ENCODE peak calls at places on chromosomes 4 and X, in eight cellular contexts. One of them, this sample, is unnamed.

GRCh38 chr4:55444822-55445221 is 49.1 kb downstream of the TMEM165 start:
- DNase-seq in glutamatergic neuron: no peak
- DNase-seq in nephron progenitor cell: no peak
- DNase-seq in lung: no peak
- DNase-seq in HCT116: peak
- DNase-seq in coronary artery: no peak
- DNase-seq in psoas muscle: no peak
- DNase-seq in CD4-positive, alpha-beta T cell: no peak
- DNase-seq in this sample: no peak

GRCh38 chr4:184812651-184813181 is 13.1 kb downstream of the ACSL1 start:
- DNase-seq in glutamatergic neuron: no peak
- DNase-seq in nephron progenitor cell: no peak
- DNase-seq in lung: no peak
- DNase-seq in HCT116: no peak
- DNase-seq in coronary artery: no peak
- DNase-seq in psoas muscle: no peak
- DNase-seq in CD4-positive, alpha-beta T cell: no peak
- DNase-seq in this sample: no peak

GRCh38 chrX:132615396-132616131 is 126.7 kb upstream of the MBNL3 start:
- DNase-seq in glutamatergic neuron: peak
- DNase-seq in nephron progenitor cell: peak
- DNase-seq in lung: peak
- DNase-seq in HCT116: peak
- DNase-seq in coronary artery: no peak
- DNase-seq in psoas muscle: no peak
- DNase-seq in CD4-positive, alpha-beta T cell: peak
- DNase-seq in this sample: peak

GRCh38 chr4:155367608-155368007 is 9.2 kb downstream of the MAP9 start:
- DNase-seq in glutamatergic neuron: no peak
- DNase-seq in nephron progenitor cell: no peak
- DNase-seq in lung: no peak
- DNase-seq in HCT116: no peak
- DNase-seq in coronary artery: no peak
- DNase-seq in psoas muscle: no peak
- DNase-seq in CD4-positive, alpha-beta T cell: no peak
- DNase-seq in this sample: no peak

GRCh38 chr4:4327652-4328121 is 37.6 kb downstream of the ZBTB49 start:
- DNase-seq in glutamatergic neuron: peak
- DNase-seq in nephron progenitor cell: peak
- DNase-seq in lung: no peak
- DNase-seq in HCT116: no peak
- DNase-seq in coronary artery: no peak
- DNase-seq in psoas muscle: no peak
- DNase-seq in CD4-positive, alpha-beta T cell: no peak
- DNase-seq in this sample: peak

GRCh38 chr4:108425988-108426387 is 194.4 kb upstream of the RPL34 start:
- DNase-seq in glutamatergic neuron: no peak
- DNase-seq in nephron progenitor cell: no peak
- DNase-seq in lung: no peak
- DNase-seq in HCT116: no peak
- DNase-seq in coronary artery: no peak
- DNase-seq in psoas muscle: no peak
- DNase-seq in CD4-positive, alpha-beta T cell: no peak
- DNase-seq in this sample: no peak

GRCh38 chrX:96770315-96770714 is 85.7 kb downstream of the DIAPH2 start:
- DNase-seq in glutamatergic neuron: no peak
- DNase-seq in nephron progenitor cell: no peak
- DNase-seq in lung: no peak
- DNase-seq in HCT116: no peak
- DNase-seq in coronary artery: no peak
- DNase-seq in psoas muscle: no peak
- DNase-seq in CD4-positive, alpha-beta T cell: no peak
- DNase-seq in this sample: no peak

GRCh38 chrX:56978172-56978571 is 17.2 kb downstream of the SPIN3 start:
- DNase-seq in glutamatergic neuron: no peak
- DNase-seq in nephron progenitor cell: peak
- DNase-seq in lung: peak
- DNase-seq in HCT116: peak
- DNase-seq in coronary artery: no peak
- DNase-seq in psoas muscle: no peak
- DNase-seq in CD4-positive, alpha-beta T cell: no peak
- DNase-seq in this sample: no peak

GRCh38 chrX:148811236-148811635 is 310.8 kb downstream of the AFF2 start:
- DNase-seq in glutamatergic neuron: no peak
- DNase-seq in nephron progenitor cell: no peak
- DNase-seq in lung: no peak
- DNase-seq in HCT116: no peak
- DNase-seq in coronary artery: no peak
- DNase-seq in psoas muscle: no peak
- DNase-seq in CD4-positive, alpha-beta T cell: no peak
- DNase-seq in this sample: no peak

GRCh38 chrX:79161655-79162054 is 17.2 kb downstream of the GPR174 start:
- DNase-seq in glutamatergic neuron: no peak
- DNase-seq in nephron progenitor cell: no peak
- DNase-seq in lung: no peak
- DNase-seq in HCT116: no peak
- DNase-seq in coronary artery: no peak
- DNase-seq in psoas muscle: no peak
- DNase-seq in CD4-positive, alpha-beta T cell: no peak
- DNase-seq in this sample: no peak

GRCh38 chrX:11420851-11421250 is 127.6 kb downstream of the AMELX start:
- DNase-seq in glutamatergic neuron: no peak
- DNase-seq in nephron progenitor cell: no peak
- DNase-seq in lung: no peak
- DNase-seq in HCT116: no peak
- DNase-seq in coronary artery: no peak
- DNase-seq in psoas muscle: no peak
- DNase-seq in CD4-positive, alpha-beta T cell: no peak
- DNase-seq in this sample: no peak

GRCh38 chr4:41746025-41746439 is 2.5 kb downstream of the PHOX2B start:
- DNase-seq in glutamatergic neuron: no peak
- DNase-seq in nephron progenitor cell: peak
- DNase-seq in lung: no peak
- DNase-seq in HCT116: no peak
- DNase-seq in coronary artery: no peak
- DNase-seq in psoas muscle: no peak
- DNase-seq in CD4-positive, alpha-beta T cell: no peak
- DNase-seq in this sample: no peak

GRCh38 chr4:133000012-133000411 is 149.1 kb upstream of the PCDH10 start:
- DNase-seq in glutamatergic neuron: no peak
- DNase-seq in nephron progenitor cell: no peak
- DNase-seq in lung: no peak
- DNase-seq in HCT116: no peak
- DNase-seq in coronary artery: no peak
- DNase-seq in psoas muscle: no peak
- DNase-seq in CD4-positive, alpha-beta T cell: no peak
- DNase-seq in this sample: no peak

GRCh38 chrX:45735571-45735970 is 534.9 kb upstream of the DIPK2B start:
- DNase-seq in glutamatergic neuron: no peak
- DNase-seq in nephron progenitor cell: no peak
- DNase-seq in lung: no peak
- DNase-seq in HCT116: no peak
- DNase-seq in coronary artery: no peak
- DNase-seq in psoas muscle: no peak
- DNase-seq in CD4-positive, alpha-beta T cell: no peak
- DNase-seq in this sample: no peak

GRCh38 chrX:103918584-103919335 is 43.7 kb upstream of the TMSB15B start:
- DNase-seq in glutamatergic neuron: peak
- DNase-seq in nephron progenitor cell: peak
- DNase-seq in lung: peak
- DNase-seq in HCT116: no peak
- DNase-seq in coronary artery: peak
- DNase-seq in psoas muscle: peak
- DNase-seq in CD4-positive, alpha-beta T cell: peak
- DNase-seq in this sample: peak

GRCh38 chr4:17111959-17112659 is 213.7 kb upstream of the LDB2 start:
- DNase-seq in glutamatergic neuron: peak
- DNase-seq in nephron progenitor cell: peak
- DNase-seq in lung: peak
- DNase-seq in HCT116: no peak
- DNase-seq in coronary artery: no peak
- DNase-seq in psoas muscle: no peak
- DNase-seq in CD4-positive, alpha-beta T cell: no peak
- DNase-seq in this sample: no peak

GRCh38 chrX:44314259-44314734 is 29.2 kb downstream of the EFHC2 start:
- DNase-seq in glutamatergic neuron: peak
- DNase-seq in nephron progenitor cell: no peak
- DNase-seq in lung: no peak
- DNase-seq in HCT116: no peak
- DNase-seq in coronary artery: no peak
- DNase-seq in psoas muscle: peak
- DNase-seq in CD4-positive, alpha-beta T cell: no peak
- DNase-seq in this sample: no peak

GRCh38 chrX:38305971-38306370 is 21.3 kb downstream of the RPGR start:
- DNase-seq in glutamatergic neuron: no peak
- DNase-seq in nephron progenitor cell: no peak
- DNase-seq in lung: no peak
- DNase-seq in HCT116: no peak
- DNase-seq in coronary artery: no peak
- DNase-seq in psoas muscle: no peak
- DNase-seq in CD4-positive, alpha-beta T cell: no peak
- DNase-seq in this sample: no peak

GRCh38 chr4:105709081-105709450 is 482 bp downstream of the GSTCD start:
- DNase-seq in glutamatergic neuron: no peak
- DNase-seq in nephron progenitor cell: no peak
- DNase-seq in lung: no peak
- DNase-seq in HCT116: peak
- DNase-seq in coronary artery: peak
- DNase-seq in psoas muscle: no peak
- DNase-seq in CD4-positive, alpha-beta T cell: no peak
- DNase-seq in this sample: no peak

GRCh38 chr4:122775987-122776836 is 43.7 kb downstream of the BBS12 start:
- DNase-seq in glutamatergic neuron: no peak
- DNase-seq in nephron progenitor cell: no peak
- DNase-seq in lung: no peak
- DNase-seq in HCT116: no peak
- DNase-seq in coronary artery: no peak
- DNase-seq in psoas muscle: no peak
- DNase-seq in CD4-positive, alpha-beta T cell: no peak
- DNase-seq in this sample: no peak

GRCh38 chr4:48340276-48340904 is 939 bp upstream of the SLAIN2 start:
- DNase-seq in glutamatergic neuron: no peak
- DNase-seq in nephron progenitor cell: no peak
- DNase-seq in lung: no peak
- DNase-seq in HCT116: no peak
- DNase-seq in coronary artery: no peak
- DNase-seq in psoas muscle: no peak
- DNase-seq in CD4-positive, alpha-beta T cell: no peak
- DNase-seq in this sample: no peak

GRCh38 chrX:21758488-21758887 is 572 bp upstream of the SMPX start:
- DNase-seq in glutamatergic neuron: no peak
- DNase-seq in nephron progenitor cell: no peak
- DNase-seq in lung: no peak
- DNase-seq in HCT116: no peak
- DNase-seq in coronary artery: no peak
- DNase-seq in psoas muscle: no peak
- DNase-seq in CD4-positive, alpha-beta T cell: no peak
- DNase-seq in this sample: no peak

GRCh38 chrX:21757960-21758359 is at the start of gene SMPX:
- DNase-seq in glutamatergic neuron: no peak
- DNase-seq in nephron progenitor cell: no peak
- DNase-seq in lung: no peak
- DNase-seq in HCT116: no peak
- DNase-seq in coronary artery: no peak
- DNase-seq in psoas muscle: peak
- DNase-seq in CD4-positive, alpha-beta T cell: no peak
- DNase-seq in this sample: no peak

GRCh38 chrX:21756785-21757529 is 959 bp downstream of the SMPX start:
- DNase-seq in glutamatergic neuron: no peak
- DNase-seq in nephron progenitor cell: no peak
- DNase-seq in lung: no peak
- DNase-seq in HCT116: no peak
- DNase-seq in coronary artery: no peak
- DNase-seq in psoas muscle: no peak
- DNase-seq in CD4-positive, alpha-beta T cell: no peak
- DNase-seq in this sample: no peak
- TF ChIP-seq CTCF in glutamatergic neuron: no peak
- TF ChIP-seq CTCF in nephron progenitor cell: no peak
- TF ChIP-seq CTCF in lung: no peak
- TF ChIP-seq CTCF in HCT116: no peak
- TF ChIP-seq CTCF in coronary artery: no peak
- TF ChIP-seq CTCF in psoas muscle: no peak
- TF ChIP-seq CTCF in CD4-positive, alpha-beta T cell: no peak
- TF ChIP-seq CTCF in this sample: peak

DNA sequence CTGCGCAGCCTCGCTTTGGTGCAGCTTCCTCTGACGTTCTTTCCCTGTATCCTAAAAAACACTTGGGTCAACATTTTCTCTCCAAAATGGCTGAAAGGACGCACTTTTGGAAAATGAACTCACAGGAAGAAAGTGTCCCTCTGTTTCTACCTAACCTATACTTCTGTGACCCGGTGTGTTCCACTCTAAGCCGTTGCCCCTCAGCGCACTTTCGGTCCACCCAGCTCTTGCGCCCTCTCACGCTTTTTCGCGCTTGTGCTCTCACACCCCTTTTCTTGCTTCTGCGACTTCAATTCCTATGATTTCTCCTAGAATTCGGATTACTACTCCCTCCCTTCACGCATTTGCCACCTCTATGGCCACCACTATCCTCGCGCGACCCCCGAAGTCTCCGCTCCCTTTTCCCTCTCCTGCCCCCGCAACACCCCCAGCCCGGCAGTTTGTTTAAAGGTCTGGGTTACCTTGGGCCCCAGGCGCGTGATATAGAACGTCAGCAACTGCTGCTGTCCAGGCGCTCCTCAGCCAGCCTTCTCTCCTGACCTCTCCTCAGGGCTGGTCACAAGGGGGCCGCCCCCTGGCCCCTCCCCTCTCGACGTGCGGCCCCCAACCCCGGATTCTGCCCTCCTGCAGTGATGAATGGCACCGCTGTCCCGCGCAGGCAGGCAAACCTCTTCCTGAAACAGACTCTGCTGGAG is at the start of gene USP51:
- DNase-seq in glutamatergic neuron: peak
- DNase-seq in nephron progenitor cell: peak
- DNase-seq in lung: peak
- DNase-seq in HCT116: no peak
- DNase-seq in coronary artery: peak
- DNase-seq in psoas muscle: peak
- DNase-seq in CD4-positive, alpha-beta T cell: peak
- DNase-seq in this sample: no peak
- TF ChIP-seq CTCF in glutamatergic neuron: no peak
- TF ChIP-seq CTCF in nephron progenitor cell: no peak
- TF ChIP-seq CTCF in lung: no peak
- TF ChIP-seq CTCF in HCT116: no peak
- TF ChIP-seq CTCF in coronary artery: no peak
- TF ChIP-seq CTCF in psoas muscle: no peak
- TF ChIP-seq CTCF in CD4-positive, alpha-beta T cell: peak
- TF ChIP-seq CTCF in this sample: no peak

GRCh38 chr4:82555279-82555678 is 6.5 kb downstream of the TMEM150C start:
- DNase-seq in glutamatergic neuron: no peak
- DNase-seq in nephron progenitor cell: no peak
- DNase-seq in lung: no peak
- DNase-seq in HCT116: no peak
- DNase-seq in coronary artery: no peak
- DNase-seq in psoas muscle: no peak
- DNase-seq in CD4-positive, alpha-beta T cell: no peak
- DNase-seq in this sample: no peak
- TF ChIP-seq CTCF in glutamatergic neuron: no peak
- TF ChIP-seq CTCF in nephron progenitor cell: no peak
- TF ChIP-seq CTCF in lung: no peak
- TF ChIP-seq CTCF in HCT116: peak
- TF ChIP-seq CTCF in coronary artery: no peak
- TF ChIP-seq CTCF in psoas muscle: no peak
- TF ChIP-seq CTCF in CD4-positive, alpha-beta T cell: no peak
- TF ChIP-seq CTCF in this sample: peak

GRCh38 chr4:52910115-52910514 is 48.0 kb downstream of the RASL11B start:
- DNase-seq in glutamatergic neuron: no peak
- DNase-seq in nephron progenitor cell: no peak
- DNase-seq in lung: no peak
- DNase-seq in HCT116: no peak
- DNase-seq in coronary artery: no peak
- DNase-seq in psoas muscle: no peak
- DNase-seq in CD4-positive, alpha-beta T cell: no peak
- DNase-seq in this sample: no peak
- TF ChIP-seq CTCF in glutamatergic neuron: no peak
- TF ChIP-seq CTCF in nephron progenitor cell: no peak
- TF ChIP-seq CTCF in lung: no peak
- TF ChIP-seq CTCF in HCT116: no peak
- TF ChIP-seq CTCF in coronary artery: no peak
- TF ChIP-seq CTCF in psoas muscle: no peak
- TF ChIP-seq CTCF in CD4-positive, alpha-beta T cell: no peak
- TF ChIP-seq CTCF in this sample: no peak

This sample was measured in progenitor cell of endocrine pancreas.